ENCODE peak calls at places on chromosomes 1 and 21, in four cellular contexts. One of them, this sample, is unnamed.

GRCh38 chr1:56638248-56638647 is 6.9 kb upstream of the PRKAA2 start:
- DNase-seq in COR-L47: peak; percentile 13
- DNase-seq in GM10248: no peak
- DNase-seq in activated CD4-positive, CD25-positive, alpha-beta regulatory T cell treated with anti-CD3 and anti-CD28 coated beads, Interleukin-2, amount 50 U/mL, for 72 hours: no peak
- DNase-seq in this sample: no peak

GRCh38 chr1:24955779-24956365 is 25.8 kb upstream of the RUNX3 start:
- DNase-seq in COR-L47: no peak
- DNase-seq in activated CD4-positive, CD25-positive, alpha-beta regulatory T cell treated with anti-CD3 and anti-CD28 coated beads, Interleukin-2, amount 50 U/mL, for 72 hours: no peak
- DNase-seq in GM10248: no peak
- DNase-seq in this sample: no peak

GRCh38 chr1:204439976-204440375 is 28.4 kb upstream of the PPP1R15B start:
- DNase-seq in GM10248: no peak
- DNase-seq in activated CD4-positive, CD25-positive, alpha-beta regulatory T cell treated with anti-CD3 and anti-CD28 coated beads, Interleukin-2, amount 50 U/mL, for 72 hours: no peak
- DNase-seq in COR-L47: no peak
- DNase-seq in this sample: no peak

GRCh38 chr21:33300701-33301631 is 23.8 kb upstream of the IFNAR1 start:
- DNase-seq in activated CD4-positive, CD25-positive, alpha-beta regulatory T cell treated with anti-CD3 and anti-CD28 coated beads, Interleukin-2, amount 50 U/mL, for 72 hours: no peak
- DNase-seq in GM10248: no peak
- DNase-seq in COR-L47: peak; percentile 25
- DNase-seq in this sample: no peak

GRCh38 chr1:182181167-182181572 is 119.7 kb upstream of the ZNF648 start:
- DNase-seq in GM10248: no peak
- DNase-seq in COR-L47: no peak
- DNase-seq in activated CD4-positive, CD25-positive, alpha-beta regulatory T cell treated with anti-CD3 and anti-CD28 coated beads, Interleukin-2, amount 50 U/mL, for 72 hours: no peak
- DNase-seq in this sample: no peak

GRCh38 chr1:38858833-38859560 is 575 bp downstream of the RRAGC start:
- DNase-seq in GM10248: peak; percentile 51
- DNase-seq in activated CD4-positive, CD25-positive, alpha-beta regulatory T cell treated with anti-CD3 and anti-CD28 coated beads, Interleukin-2, amount 50 U/mL, for 72 hours: peak; percentile 63
- DNase-seq in COR-L47: peak; percentile 19
- DNase-seq in this sample: peak; percentile 61

GRCh38 chr1:31760901-31761470 is 3.2 kb downstream of the ADGRB2 start:
- DNase-seq in activated CD4-positive, CD25-positive, alpha-beta regulatory T cell treated with anti-CD3 and anti-CD28 coated beads, Interleukin-2, amount 50 U/mL, for 72 hours: peak; percentile 50
- DNase-seq in COR-L47: peak; percentile 64
- DNase-seq in GM10248: peak; percentile 75
- DNase-seq in this sample: peak; percentile 65

GRCh38 chr1:243798726-243799125 is 51.3 kb downstream of the AKT3 start:
- DNase-seq in activated CD4-positive, CD25-positive, alpha-beta regulatory T cell treated with anti-CD3 and anti-CD28 coated beads, Interleukin-2, amount 50 U/mL, for 72 hours: no peak
- DNase-seq in COR-L47: no peak
- DNase-seq in GM10248: no peak
- DNase-seq in this sample: peak; percentile 88

GRCh38 chr1:180156631-180157091 is 2.0 kb downstream of the QSOX1 start:
- DNase-seq in activated CD4-positive, CD25-positive, alpha-beta regulatory T cell treated with anti-CD3 and anti-CD28 coated beads, Interleukin-2, amount 50 U/mL, for 72 hours: no peak
- DNase-seq in GM10248: no peak
- DNase-seq in COR-L47: no peak
- DNase-seq in this sample: peak; percentile 82

GRCh38 chr21:39022035-39022900 is 161.0 kb downstream of the PSMG1 start:
- DNase-seq in activated CD4-positive, CD25-positive, alpha-beta regulatory T cell treated with anti-CD3 and anti-CD28 coated beads, Interleukin-2, amount 50 U/mL, for 72 hours: no peak
- DNase-seq in COR-L47: peak; percentile 88
- DNase-seq in GM10248: no peak
- DNase-seq in this sample: no peak

This sample was measured in AG10803.